ENCODE peak calls at places on chromosomes 5 and 9, in five cellular contexts. D is astrocyte, N is A549, G is spleen, Y is GM23338. T is an unnamed sample.

GRCh38 chr5:134099288-134099872 is 15.1 kb upstream of the TCF7 start:
- DNase-seq in D (no peak), N (no peak), G (no peak), Y (no peak), T (no peak)

GRCh38 chr5:141838326-141839014 is 39.7 kb downstream of the PCDH1 start:
- DNase-seq in D (no peak), N (no peak), G (no peak), Y (peak), T (no peak)

GRCh38 chr5:76114192-76114795 is 31.1 kb downstream of the SV2C start:
- DNase-seq in D (no peak), N (no peak), G (no peak), Y (peak), T (no peak)

GRCh38 chr5:138469540-138470321 is 4.5 kb downstream of the EGR1 start:
- DNase-seq in D (peak), N (peak), G (no peak), Y (no peak), T (peak)

GRCh38 chr9:34976441-34976840 is 13.1 kb upstream of the DNAJB5 start:
- DNase-seq in D (no peak), N (no peak), G (no peak), Y (no peak), T (no peak)

GRCh38 chr5:67941750-67942450 is 273.7 kb upstream of the PIK3R1 start:
- DNase-seq in D (peak), N (no peak), G (no peak), Y (no peak), T (no peak)

GRCh38 chr5:61346511-61346910 is 14.5 kb downstream of the ZSWIM6 start:
- DNase-seq in D (no peak), N (no peak), G (no peak), Y (no peak), T (no peak)

GRCh38 chr9:133284362-133284761 is 9.4 kb upstream of the ABO start:
- DNase-seq in D (no peak), N (no peak), G (no peak), Y (no peak), T (no peak)

GRCh38 chr5:127101533-127101932 is 28.2 kb upstream of the C5orf63 start:
- DNase-seq in D (no peak), N (no peak), G (no peak), Y (no peak), T (no peak)

GRCh38 chr9:96031366-96031824 is 155.9 kb downstream of the ERCC6L2 start:
- DNase-seq in D (no peak), N (peak), G (no peak), Y (no peak), T (peak)

GRCh38 chr9:127447416-127448111 is 3.6 kb downstream of the RPL12 start:
- DNase-seq in D (peak), N (no peak), G (no peak), Y (no peak), T (no peak)

GRCh38 chr5:69271376-69271775 is 36.7 kb downstream of the CDK7 start:
- DNase-seq in D (peak), N (no peak), G (no peak), Y (no peak), T (peak)

GRCh38 chr9:20507431-20507830 is 114.9 kb downstream of the MLLT3 start:
- DNase-seq in D (no peak), N (no peak), G (no peak), Y (no peak), T (no peak)

GRCh38 chr5:126124706-126125345 is 298.4 kb upstream of the GRAMD2B start:
- DNase-seq in D (peak), N (peak), G (no peak), Y (peak), T (no peak)

GRCh38 chr9:6109986-6110385 is 94.6 kb upstream of the RANBP6 start:
- DNase-seq in D (no peak), N (no peak), G (no peak), Y (no peak), T (no peak)

GRCh38 chr9:6109571-6109970 is 94.1 kb upstream of the RANBP6 start:
- DNase-seq in D (no peak), N (no peak), G (no peak), Y (no peak), T (no peak)

GRCh38 chr9:6105738-6106137 is 90.3 kb upstream of the RANBP6 start:
- DNase-seq in D (no peak), N (no peak), G (no peak), Y (peak), T (no peak)

DNA sequence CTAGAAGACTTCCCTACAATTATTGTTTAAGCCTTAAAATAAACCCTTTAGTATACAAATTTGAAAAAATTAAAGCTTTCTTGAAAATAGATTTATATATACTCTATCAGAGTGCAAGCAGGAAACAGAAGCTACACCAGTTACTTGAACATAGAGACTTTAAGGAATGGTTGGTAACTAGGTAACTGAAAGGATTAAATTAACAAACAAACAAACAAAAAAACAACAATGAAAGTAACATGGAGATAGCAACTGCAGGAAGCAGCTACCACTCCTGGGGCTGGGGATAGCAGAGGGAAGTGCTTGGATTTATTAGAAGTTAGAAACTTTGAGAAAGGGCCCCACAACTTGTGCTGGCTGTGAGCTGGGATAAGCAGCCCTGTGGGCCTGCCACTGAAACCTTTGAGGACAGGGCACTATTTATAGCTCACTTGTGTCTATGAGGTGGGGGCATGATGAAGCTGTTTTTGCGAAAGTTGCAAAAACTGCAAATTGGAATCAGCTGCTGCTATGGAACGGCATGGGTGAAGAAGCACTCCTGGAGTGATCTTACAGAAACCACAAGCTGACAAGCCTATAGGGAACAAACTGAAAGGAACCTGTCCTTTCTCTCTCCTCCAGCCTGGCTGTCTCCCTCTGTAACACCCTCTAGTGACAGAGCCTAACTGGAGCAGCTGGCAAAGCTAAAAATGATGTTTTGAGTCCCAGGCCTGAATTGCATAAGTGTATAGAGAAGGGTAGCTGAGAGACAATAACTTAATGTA is 91.3 kb upstream of the RANBP6 start:
- DNase-seq in D (no peak), N (peak), G (no peak), Y (peak), T (peak)
- H3K27ac ChIP-seq in D (no peak), N (peak), G (no peak), Y (no peak), T (no peak)

DNA sequence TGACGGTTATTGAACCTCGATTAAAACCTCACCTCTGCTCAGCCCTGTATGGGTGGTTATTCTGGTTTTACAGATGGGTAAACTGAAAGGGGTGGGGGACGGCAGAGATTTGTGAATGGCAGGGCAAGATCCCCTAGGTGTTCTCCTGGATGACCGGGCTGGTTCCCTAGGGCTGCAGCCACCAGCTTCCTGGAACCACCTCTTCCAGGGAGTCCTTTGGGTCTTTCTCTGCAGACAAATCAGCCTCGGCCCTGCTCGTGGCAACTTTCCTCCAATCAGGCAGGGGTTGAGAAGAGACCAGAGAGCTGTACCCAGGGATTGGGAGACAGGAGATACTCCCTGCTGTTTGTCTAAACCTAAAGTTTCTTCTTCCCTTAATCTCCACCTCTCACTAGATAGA is 5.2 kb upstream of the MSX2 start:
- DNase-seq in D (no peak), N (no peak), G (no peak), Y (peak), T (no peak)
- H3K27ac ChIP-seq in D (no peak), N (no peak), G (no peak), Y (no peak), T (no peak)

GRCh38 chr5:14004598-14005394 is 60.3 kb upstream of the DNAH5 start:
- DNase-seq in D (no peak), N (no peak), G (no peak), Y (no peak), T (no peak)

GRCh38 chr5:14009575-14009974 is 65.1 kb upstream of the DNAH5 start:
- DNase-seq in D (no peak), N (no peak), G (no peak), Y (no peak), T (no peak)

GRCh38 chr5:14008819-14009311 is 64.4 kb upstream of the DNAH5 start:
- DNase-seq in D (no peak), N (no peak), G (no peak), Y (no peak), T (peak)

GRCh38 chr5:14003513-14003912 is 59.0 kb upstream of the DNAH5 start:
- DNase-seq in D (no peak), N (no peak), G (no peak), Y (no peak), T (no peak)

GRCh38 chr5:14006823-14007510 is 62.5 kb upstream of the DNAH5 start:
- DNase-seq in D (no peak), N (no peak), G (no peak), Y (no peak), T (no peak)
- H3K27ac ChIP-seq in D (no peak), N (peak), G (no peak), Y (no peak), T (no peak)

GRCh38 chr9:12773562-12773961 is 1.3 kb upstream of the LURAP1L start:
- DNase-seq in D (no peak), N (no peak), G (no peak), Y (no peak), T (no peak)

GRCh38 chr9:12774861-12775367 is at the start of gene LURAP1L:
- DNase-seq in D (peak), N (peak), G (no peak), Y (peak), T (peak)

GRCh38 chr9:12776775-12777055 is 1.9 kb downstream of the LURAP1L start:
- DNase-seq in D (peak), N (no peak), G (no peak), Y (no peak), T (no peak)

GRCh38 chr9:12775963-12776774 is 1.3 kb downstream of the LURAP1L start:
- DNase-seq in D (peak), N (peak), G (peak), Y (peak), T (peak)

GRCh38 chr9:12775373-12775962 is 648 bp downstream of the LURAP1L start:
- DNase-seq in D (no peak), N (no peak), G (no peak), Y (peak), T (no peak)
- H3K27ac ChIP-seq in D (peak), N (peak), G (peak), Y (no peak), T (peak)

T was measured in PC-9.